ENCODE peak calls at places on chromosomes 7 and 10, in five cellular contexts. One of them, this sample, is unnamed.

GRCh38 chr7:38198356-38198755 is 20.3 kb downstream of the STARD3NL start:
- DNase-seq in WERI-Rb-1: no peak
- DNase-seq in activated T-cell treated with anti-CD3 and anti-CD28 coated beads for 1 hour: no peak
- DNase-seq in SK-N-DZ: no peak
- DNase-seq in SJSA1: no peak
- DNase-seq in this sample: no peak

GRCh38 chr10:6202684-6203330 is at the start of gene PFKFB3:
- DNase-seq in WERI-Rb-1: peak; percentile 42
- DNase-seq in activated T-cell treated with anti-CD3 and anti-CD28 coated beads for 1 hour: peak; percentile 91
- DNase-seq in SK-N-DZ: peak; percentile 96
- DNase-seq in SJSA1: peak; percentile 96
- DNase-seq in this sample: peak; percentile 87

GRCh38 chr7:135940077-135941075 is 36.8 kb downstream of the MTPN start:
- DNase-seq in WERI-Rb-1: no peak
- DNase-seq in activated T-cell treated with anti-CD3 and anti-CD28 coated beads for 1 hour: no peak
- DNase-seq in SK-N-DZ: no peak
- DNase-seq in SJSA1: no peak
- DNase-seq in this sample: no peak

GRCh38 chr10:22610595-22610994 is 103.8 kb downstream of the PIP4K2A start:
- DNase-seq in WERI-Rb-1: no peak
- DNase-seq in activated T-cell treated with anti-CD3 and anti-CD28 coated beads for 1 hour: no peak
- DNase-seq in SK-N-DZ: no peak
- DNase-seq in SJSA1: no peak
- DNase-seq in this sample: no peak

GRCh38 chr7:21413502-21413901 is 14.4 kb upstream of the SP4 start:
- DNase-seq in WERI-Rb-1: no peak
- DNase-seq in activated T-cell treated with anti-CD3 and anti-CD28 coated beads for 1 hour: no peak
- DNase-seq in SK-N-DZ: no peak
- DNase-seq in SJSA1: no peak
- DNase-seq in this sample: no peak

GRCh38 chr10:72981882-72982529 is 27.4 kb upstream of the PLA2G12B start:
- DNase-seq in WERI-Rb-1: no peak
- DNase-seq in activated T-cell treated with anti-CD3 and anti-CD28 coated beads for 1 hour: no peak
- DNase-seq in SK-N-DZ: no peak
- DNase-seq in SJSA1: no peak
- DNase-seq in this sample: peak; percentile 55

GRCh38 chr10:22010973-22011408 is 7.5 kb upstream of the DNAJC1 start:
- DNase-seq in WERI-Rb-1: no peak
- DNase-seq in activated T-cell treated with anti-CD3 and anti-CD28 coated beads for 1 hour: no peak
- DNase-seq in SK-N-DZ: no peak
- DNase-seq in SJSA1: no peak
- DNase-seq in this sample: no peak

GRCh38 chr7:152292897-152293296 is 142.9 kb downstream of the KMT2C start:
- DNase-seq in WERI-Rb-1: no peak
- DNase-seq in activated T-cell treated with anti-CD3 and anti-CD28 coated beads for 1 hour: no peak
- DNase-seq in SK-N-DZ: no peak
- DNase-seq in SJSA1: no peak
- DNase-seq in this sample: no peak

GRCh38 chr10:78831001-78831400 is 237.8 kb upstream of the ZMIZ1 start:
- DNase-seq in WERI-Rb-1: no peak
- DNase-seq in activated T-cell treated with anti-CD3 and anti-CD28 coated beads for 1 hour: no peak
- DNase-seq in SK-N-DZ: no peak
- DNase-seq in SJSA1: no peak
- DNase-seq in this sample: no peak

GRCh38 chr7:50214141-50214670 is 90.3 kb upstream of the IKZF1 start:
- DNase-seq in WERI-Rb-1: no peak
- DNase-seq in activated T-cell treated with anti-CD3 and anti-CD28 coated beads for 1 hour: no peak
- DNase-seq in SK-N-DZ: no peak
- DNase-seq in SJSA1: no peak
- DNase-seq in this sample: no peak

GRCh38 chr10:4511559-4511958 is 314.4 kb upstream of the AKR1E2 start:
- DNase-seq in WERI-Rb-1: no peak
- DNase-seq in activated T-cell treated with anti-CD3 and anti-CD28 coated beads for 1 hour: no peak
- DNase-seq in SK-N-DZ: no peak
- DNase-seq in SJSA1: no peak
- DNase-seq in this sample: no peak

GRCh38 chr10:74912674-74913073 is 86.3 kb downstream of the KAT6B start:
- DNase-seq in WERI-Rb-1: no peak
- DNase-seq in activated T-cell treated with anti-CD3 and anti-CD28 coated beads for 1 hour: no peak
- DNase-seq in SK-N-DZ: no peak
- DNase-seq in SJSA1: no peak
- DNase-seq in this sample: no peak

GRCh38 chr7:142795339-142795863 is 24.6 kb downstream of the PRSS2 start:
- DNase-seq in WERI-Rb-1: no peak
- DNase-seq in activated T-cell treated with anti-CD3 and anti-CD28 coated beads for 1 hour: peak; percentile 58
- DNase-seq in SK-N-DZ: no peak
- DNase-seq in SJSA1: no peak
- DNase-seq in this sample: no peak

GRCh38 chr10:60521974-60522405 is 132.3 kb upstream of the ANK3 start:
- DNase-seq in WERI-Rb-1: no peak
- DNase-seq in activated T-cell treated with anti-CD3 and anti-CD28 coated beads for 1 hour: no peak
- DNase-seq in SK-N-DZ: peak; percentile 97
- DNase-seq in SJSA1: no peak
- DNase-seq in this sample: no peak

GRCh38 chr10:99395750-99396445 is 34.5 kb downstream of the GOT1 start:
- DNase-seq in WERI-Rb-1: no peak
- DNase-seq in activated T-cell treated with anti-CD3 and anti-CD28 coated beads for 1 hour: no peak
- DNase-seq in SK-N-DZ: no peak
- DNase-seq in SJSA1: peak; percentile 96
- DNase-seq in this sample: no peak

GRCh38 chr7:151865070-151865670 is 11.7 kb downstream of the PRKAG2 start:
- DNase-seq in WERI-Rb-1: no peak
- DNase-seq in activated T-cell treated with anti-CD3 and anti-CD28 coated beads for 1 hour: no peak
- DNase-seq in SK-N-DZ: no peak
- DNase-seq in SJSA1: no peak
- DNase-seq in this sample: no peak

GRCh38 chr10:101938316-101939272 is 95.0 kb upstream of the KCNIP2 start:
- DNase-seq in WERI-Rb-1: no peak
- DNase-seq in activated T-cell treated with anti-CD3 and anti-CD28 coated beads for 1 hour: no peak
- DNase-seq in SK-N-DZ: no peak
- DNase-seq in SJSA1: peak; percentile 80
- DNase-seq in this sample: no peak

GRCh38 chr10:90785782-90786181 is 72.1 kb downstream of the HTR7 start:
- DNase-seq in WERI-Rb-1: no peak
- DNase-seq in activated T-cell treated with anti-CD3 and anti-CD28 coated beads for 1 hour: no peak
- DNase-seq in SK-N-DZ: no peak
- DNase-seq in SJSA1: no peak
- DNase-seq in this sample: no peak

GRCh38 chr7:69213882-69214281 is 384.4 kb upstream of the AUTS2 start:
- DNase-seq in WERI-Rb-1: no peak
- DNase-seq in activated T-cell treated with anti-CD3 and anti-CD28 coated beads for 1 hour: no peak
- DNase-seq in SK-N-DZ: no peak
- DNase-seq in SJSA1: no peak
- DNase-seq in this sample: no peak

GRCh38 chr7:155764432-155764798 is 47.8 kb downstream of the SHH start:
- DNase-seq in WERI-Rb-1: peak; percentile 30
- DNase-seq in activated T-cell treated with anti-CD3 and anti-CD28 coated beads for 1 hour: no peak
- DNase-seq in SK-N-DZ: no peak
- DNase-seq in SJSA1: no peak
- DNase-seq in this sample: no peak

GRCh38 chr7:102471791-102472125 is 7.0 kb downstream of the POLR2J start:
- DNase-seq in WERI-Rb-1: no peak
- DNase-seq in activated T-cell treated with anti-CD3 and anti-CD28 coated beads for 1 hour: no peak
- DNase-seq in SK-N-DZ: no peak
- DNase-seq in SJSA1: no peak
- DNase-seq in this sample: no peak

GRCh38 chr7:100190059-100190711 is 12.5 kb downstream of the STAG3 start:
- DNase-seq in WERI-Rb-1: no peak
- DNase-seq in activated T-cell treated with anti-CD3 and anti-CD28 coated beads for 1 hour: no peak
- DNase-seq in SK-N-DZ: no peak
- DNase-seq in SJSA1: no peak
- DNase-seq in this sample: peak; percentile 42

GRCh38 chr10:96153065-96153464 is 23.0 kb downstream of the ZNF518A start:
- DNase-seq in WERI-Rb-1: no peak
- DNase-seq in activated T-cell treated with anti-CD3 and anti-CD28 coated beads for 1 hour: no peak
- DNase-seq in SK-N-DZ: no peak
- DNase-seq in SJSA1: no peak
- DNase-seq in this sample: no peak

GRCh38 chr10:84076540-84077195 is 62.6 kb upstream of the GHITM start:
- DNase-seq in WERI-Rb-1: peak; percentile 21
- DNase-seq in activated T-cell treated with anti-CD3 and anti-CD28 coated beads for 1 hour: no peak
- DNase-seq in SK-N-DZ: peak; percentile 38
- DNase-seq in SJSA1: no peak
- DNase-seq in this sample: peak; percentile 34

GRCh38 chr7:45190406-45191165 is 33.0 kb downstream of the RAMP3 start:
- DNase-seq in WERI-Rb-1: no peak
- DNase-seq in activated T-cell treated with anti-CD3 and anti-CD28 coated beads for 1 hour: no peak
- DNase-seq in SK-N-DZ: no peak
- DNase-seq in SJSA1: no peak
- DNase-seq in this sample: no peak

GRCh38 chr10:58807631-58808024 is 295.0 kb downstream of the BICC1 start:
- DNase-seq in WERI-Rb-1: no peak
- DNase-seq in activated T-cell treated with anti-CD3 and anti-CD28 coated beads for 1 hour: no peak
- DNase-seq in SK-N-DZ: no peak
- DNase-seq in SJSA1: no peak
- DNase-seq in this sample: no peak

GRCh38 chr10:20672724-20673123 is 224.4 kb downstream of the NEBL start:
- DNase-seq in WERI-Rb-1: no peak
- DNase-seq in activated T-cell treated with anti-CD3 and anti-CD28 coated beads for 1 hour: no peak
- DNase-seq in SK-N-DZ: no peak
- DNase-seq in SJSA1: no peak
- DNase-seq in this sample: no peak

GRCh38 chr10:17882557-17882956 is 69.2 kb upstream of the SLC39A12 start:
- DNase-seq in WERI-Rb-1: no peak
- DNase-seq in activated T-cell treated with anti-CD3 and anti-CD28 coated beads for 1 hour: no peak
- DNase-seq in SK-N-DZ: no peak
- DNase-seq in SJSA1: no peak
- DNase-seq in this sample: no peak

GRCh38 chr7:5310822-5311405 is 28.2 kb downstream of the SLC29A4 start:
- DNase-seq in WERI-Rb-1: no peak
- DNase-seq in activated T-cell treated with anti-CD3 and anti-CD28 coated beads for 1 hour: no peak
- DNase-seq in SK-N-DZ: no peak
- DNase-seq in SJSA1: no peak
- DNase-seq in this sample: no peak

GRCh38 chr7:140611641-140612040 is 29.0 kb downstream of the DENND2A start:
- DNase-seq in WERI-Rb-1: no peak
- DNase-seq in activated T-cell treated with anti-CD3 and anti-CD28 coated beads for 1 hour: no peak
- DNase-seq in SK-N-DZ: no peak
- DNase-seq in SJSA1: peak; percentile 38
- DNase-seq in this sample: no peak

GRCh38 chr10:43403911-43404674 is 4.9 kb downstream of the HNRNPF start:
- DNase-seq in WERI-Rb-1: no peak
- DNase-seq in activated T-cell treated with anti-CD3 and anti-CD28 coated beads for 1 hour: no peak
- DNase-seq in SK-N-DZ: no peak
- DNase-seq in SJSA1: no peak
- DNase-seq in this sample: no peak

GRCh38 chr10:103695584-103696005 is 159.8 kb downstream of the SH3PXD2A start:
- DNase-seq in WERI-Rb-1: no peak
- DNase-seq in activated T-cell treated with anti-CD3 and anti-CD28 coated beads for 1 hour: no peak
- DNase-seq in SK-N-DZ: no peak
- DNase-seq in SJSA1: no peak
- DNase-seq in this sample: peak; percentile 51

GRCh38 chr10:124086787-124087671 is 6.4 kb downstream of the CHST15 start:
- DNase-seq in WERI-Rb-1: no peak
- DNase-seq in activated T-cell treated with anti-CD3 and anti-CD28 coated beads for 1 hour: no peak
- DNase-seq in SK-N-DZ: peak; percentile 62
- DNase-seq in SJSA1: no peak
- DNase-seq in this sample: no peak

GRCh38 chr10:96618648-96619047 is 31.8 kb upstream of the TM9SF3 start:
- DNase-seq in WERI-Rb-1: peak; percentile 59
- DNase-seq in activated T-cell treated with anti-CD3 and anti-CD28 coated beads for 1 hour: no peak
- DNase-seq in SK-N-DZ: no peak
- DNase-seq in SJSA1: no peak
- DNase-seq in this sample: peak; percentile 79

GRCh38 chr7:108805808-108806397 is 236.2 kb downstream of the DNAJB9 start:
- DNase-seq in WERI-Rb-1: peak; percentile 18
- DNase-seq in activated T-cell treated with anti-CD3 and anti-CD28 coated beads for 1 hour: no peak
- DNase-seq in SK-N-DZ: peak; percentile 38
- DNase-seq in SJSA1: no peak
- DNase-seq in this sample: peak; percentile 35

GRCh38 chr7:867001-867405 is 9.4 kb upstream of the GET4 start:
- DNase-seq in WERI-Rb-1: no peak
- DNase-seq in activated T-cell treated with anti-CD3 and anti-CD28 coated beads for 1 hour: no peak
- DNase-seq in SK-N-DZ: no peak
- DNase-seq in SJSA1: no peak
- DNase-seq in this sample: no peak

This sample was measured in NCI-H82.